ENCODE peak calls at places on chromosomes 1 and 21, in seven cellular contexts. One of them, this sample, is unnamed.
A peak's percentile ranks its signal among the peaks of the same experiment; 100 is the strongest.

GRCh38 chr1:94304553-94304952 is 67.2 kb upstream of the ARHGAP29 start:
- DNase-seq in RPMI7951: no peak
- DNase-seq in C1 segment of cervical spinal cord: no peak
- DNase-seq in WTC11: no peak
- DNase-seq in Calu3: no peak
- DNase-seq in brain microvascular endothelial cell: no peak
- DNase-seq in left cardiac atrium: no peak
- DNase-seq in this sample: no peak

GRCh38 chr1:107724648-107725047 is 240.3 kb downstream of the VAV3 start:
- DNase-seq in brain microvascular endothelial cell: no peak
- DNase-seq in left cardiac atrium: no peak
- DNase-seq in RPMI7951: no peak
- DNase-seq in WTC11: no peak
- DNase-seq in Calu3: no peak
- DNase-seq in C1 segment of cervical spinal cord: no peak
- DNase-seq in this sample: no peak

GRCh38 chr1:212559929-212560328 is 48.6 kb upstream of the ATF3 start:
- DNase-seq in WTC11: no peak
- DNase-seq in left cardiac atrium: no peak
- DNase-seq in Calu3: no peak
- DNase-seq in brain microvascular endothelial cell: no peak
- DNase-seq in C1 segment of cervical spinal cord: no peak
- DNase-seq in RPMI7951: no peak
- DNase-seq in this sample: no peak

GRCh38 chr21:43355196-43355924 is 71.6 kb downstream of the SIK1 start:
- DNase-seq in Calu3: no peak
- DNase-seq in brain microvascular endothelial cell: no peak
- DNase-seq in C1 segment of cervical spinal cord: no peak
- DNase-seq in RPMI7951: no peak
- DNase-seq in left cardiac atrium: no peak
- DNase-seq in WTC11: no peak
- DNase-seq in this sample: no peak

GRCh38 chr1:168709407-168709891 is 19.6 kb downstream of the DPT start:
- DNase-seq in WTC11: no peak
- DNase-seq in Calu3: peak; percentile 26
- DNase-seq in left cardiac atrium: no peak
- DNase-seq in C1 segment of cervical spinal cord: no peak
- DNase-seq in brain microvascular endothelial cell: peak; percentile 31
- DNase-seq in RPMI7951: peak; percentile 95
- DNase-seq in this sample: peak; percentile 43

GRCh38 chr1:33819913-33820311 is 44.0 kb upstream of the HMGB4 start:
- DNase-seq in left cardiac atrium: no peak
- DNase-seq in brain microvascular endothelial cell: no peak
- DNase-seq in RPMI7951: no peak
- DNase-seq in WTC11: no peak
- DNase-seq in Calu3: no peak
- DNase-seq in C1 segment of cervical spinal cord: no peak
- DNase-seq in this sample: no peak

GRCh38 chr1:1122078-1122811 is 6.4 kb upstream of the C1orf159 start:
- DNase-seq in left cardiac atrium: peak; percentile 87
- DNase-seq in Calu3: peak; percentile 88
- DNase-seq in brain microvascular endothelial cell: peak; percentile 44
- DNase-seq in C1 segment of cervical spinal cord: no peak
- DNase-seq in WTC11: peak; percentile 89
- DNase-seq in RPMI7951: peak; percentile 63
- DNase-seq in this sample: peak; percentile 55

GRCh38 chr1:168554603-168555520 is 11.1 kb upstream of the XCL2 start:
- DNase-seq in Calu3: no peak
- DNase-seq in C1 segment of cervical spinal cord: no peak
- DNase-seq in left cardiac atrium: no peak
- DNase-seq in RPMI7951: no peak
- DNase-seq in WTC11: no peak
- DNase-seq in brain microvascular endothelial cell: no peak
- DNase-seq in this sample: no peak